ENCODE peak calls at places on chromosome 14, in six cellular contexts. One of them, this sample, is unnamed.

GRCh38 chr14:104886690-104887622 is 21.9 kb downstream of the CEP170B start:
- DNase-seq in H54: no peak
- DNase-seq in GM20000: no peak
- DNase-seq in neural crest cell: no peak
- DNase-seq in NCI-H1092: no peak
- DNase-seq in EL: no peak
- DNase-seq in this sample: peak

GRCh38 chr14:19947413-19948090 is 16.8 kb downstream of the OR4K1 start:
- DNase-seq in neural crest cell: no peak
- DNase-seq in H54: no peak
- DNase-seq in GM20000: no peak
- DNase-seq in NCI-H1092: no peak
- DNase-seq in EL: no peak
- DNase-seq in this sample: no peak

GRCh38 chr14:77026166-77026929 is 2.2 kb downstream of the IRF2BPL start:
- DNase-seq in GM20000: peak
- DNase-seq in H54: no peak
- DNase-seq in EL: peak
- DNase-seq in neural crest cell: no peak
- DNase-seq in NCI-H1092: no peak
- DNase-seq in this sample: peak

GRCh38 chr14:55819610-55820304 is 239.8 kb downstream of the KTN1 start:
- DNase-seq in NCI-H1092: no peak
- DNase-seq in GM20000: peak
- DNase-seq in H54: no peak
- DNase-seq in EL: no peak
- DNase-seq in neural crest cell: no peak
- DNase-seq in this sample: no peak

GRCh38 chr14:34034447-34035176 is 83.7 kb upstream of the EGLN3 start:
- DNase-seq in NCI-H1092: no peak
- DNase-seq in H54: no peak
- DNase-seq in GM20000: no peak
- DNase-seq in neural crest cell: no peak
- DNase-seq in EL: no peak
- DNase-seq in this sample: no peak

GRCh38 chr14:90979451-90979850 is 81.0 kb downstream of the RPS6KA5 start:
- DNase-seq in H54: no peak
- DNase-seq in EL: no peak
- DNase-seq in NCI-H1092: no peak
- DNase-seq in GM20000: no peak
- DNase-seq in neural crest cell: no peak
- DNase-seq in this sample: no peak

GRCh38 chr14:43877351-43877900 is 629.7 kb downstream of the FSCB start:
- DNase-seq in EL: no peak
- DNase-seq in NCI-H1092: no peak
- DNase-seq in H54: no peak
- DNase-seq in neural crest cell: no peak
- DNase-seq in GM20000: no peak
- DNase-seq in this sample: no peak

GRCh38 chr14:75418779-75419768 is 8.7 kb upstream of the JDP2 start:
- DNase-seq in GM20000: peak
- DNase-seq in neural crest cell: no peak
- DNase-seq in NCI-H1092: no peak
- DNase-seq in EL: no peak
- DNase-seq in H54: no peak
- DNase-seq in this sample: no peak

GRCh38 chr14:89232366-89233070 is 184.5 kb downstream of the FOXN3 start:
- DNase-seq in H54: no peak
- DNase-seq in EL: no peak
- DNase-seq in NCI-H1092: no peak
- DNase-seq in GM20000: no peak
- DNase-seq in neural crest cell: no peak
- DNase-seq in this sample: no peak

GRCh38 chr14:75389679-75390078 is 38.1 kb upstream of the JDP2 start:
- DNase-seq in EL: peak
- DNase-seq in neural crest cell: no peak
- DNase-seq in GM20000: no peak
- DNase-seq in H54: no peak
- DNase-seq in NCI-H1092: no peak
- DNase-seq in this sample: no peak

GRCh38 chr14:75277000-75277795 is 1.4 kb upstream of the FOS start:
- DNase-seq in NCI-H1092: peak
- DNase-seq in GM20000: peak
- DNase-seq in H54: no peak
- DNase-seq in neural crest cell: peak
- DNase-seq in EL: peak
- DNase-seq in this sample: peak

GRCh38 chr14:55794655-55795583 is 214.9 kb downstream of the KTN1 start:
- DNase-seq in GM20000: no peak
- DNase-seq in H54: peak
- DNase-seq in NCI-H1092: no peak
- DNase-seq in EL: peak
- DNase-seq in neural crest cell: no peak
- DNase-seq in this sample: no peak

GRCh38 chr14:93999573-93999972 is 2.5 kb downstream of the CCDC197 start:
- DNase-seq in NCI-H1092: no peak
- DNase-seq in EL: no peak
- DNase-seq in H54: no peak
- DNase-seq in neural crest cell: no peak
- DNase-seq in GM20000: no peak
- DNase-seq in this sample: peak

GRCh38 chr14:101481557-101481956 is 79.7 kb upstream of the DIO3 start:
- DNase-seq in GM20000: no peak
- DNase-seq in EL: no peak
- DNase-seq in H54: no peak
- DNase-seq in neural crest cell: no peak
- DNase-seq in NCI-H1092: no peak
- DNase-seq in this sample: peak

GRCh38 chr14:105086833-105087307 is 21.6 kb upstream of the GPR132 start:
- DNase-seq in NCI-H1092: no peak
- DNase-seq in neural crest cell: peak
- DNase-seq in GM20000: peak
- DNase-seq in H54: peak
- DNase-seq in EL: peak
- DNase-seq in this sample: peak

GRCh38 chr14:89455412-89455811 is 38.4 kb upstream of the FOXN3 start:
- DNase-seq in EL: no peak
- DNase-seq in GM20000: no peak
- DNase-seq in H54: no peak
- DNase-seq in NCI-H1092: no peak
- DNase-seq in neural crest cell: no peak
- DNase-seq in this sample: no peak

GRCh38 chr14:71395151-71395604 is 487.9 kb downstream of the PCNX1 start:
- DNase-seq in H54: no peak
- DNase-seq in NCI-H1092: no peak
- DNase-seq in EL: no peak
- DNase-seq in GM20000: no peak
- DNase-seq in neural crest cell: no peak
- DNase-seq in this sample: no peak

GRCh38 chr14:60905930-60906329 is 74.9 kb downstream of the TRMT5 start:
- DNase-seq in NCI-H1092: no peak
- DNase-seq in GM20000: no peak
- DNase-seq in H54: no peak
- DNase-seq in neural crest cell: no peak
- DNase-seq in EL: no peak
- DNase-seq in this sample: no peak

GRCh38 chr14:32821989-32822653 is 116.6 kb upstream of the NPAS3 start:
- DNase-seq in neural crest cell: no peak
- DNase-seq in EL: no peak
- DNase-seq in H54: no peak
- DNase-seq in NCI-H1092: no peak
- DNase-seq in GM20000: no peak
- DNase-seq in this sample: no peak

GRCh38 chr14:25111061-25111601 is 61.2 kb upstream of the STXBP6 start:
- DNase-seq in EL: peak
- DNase-seq in H54: no peak
- DNase-seq in GM20000: no peak
- DNase-seq in NCI-H1092: no peak
- DNase-seq in neural crest cell: no peak
- DNase-seq in this sample: no peak

GRCh38 chr14:81889529-81889928 is 355.9 kb upstream of the SEL1L start:
- DNase-seq in GM20000: no peak
- DNase-seq in H54: no peak
- DNase-seq in NCI-H1092: no peak
- DNase-seq in EL: no peak
- DNase-seq in neural crest cell: no peak
- DNase-seq in this sample: no peak

GRCh38 chr14:59325906-59326305 is 137.4 kb downstream of the DAAM1 start:
- DNase-seq in GM20000: no peak
- DNase-seq in H54: no peak
- DNase-seq in EL: no peak
- DNase-seq in neural crest cell: no peak
- DNase-seq in NCI-H1092: no peak
- DNase-seq in this sample: no peak

GRCh38 chr14:99575043-99576023 is 28.7 kb downstream of the CCDC85C start:
- DNase-seq in EL: peak
- DNase-seq in neural crest cell: no peak
- DNase-seq in NCI-H1092: peak
- DNase-seq in H54: peak
- DNase-seq in GM20000: no peak
- DNase-seq in this sample: no peak

GRCh38 chr14:30242742-30243141 is 315.1 kb upstream of the PRKD1 start:
- DNase-seq in NCI-H1092: no peak
- DNase-seq in H54: no peak
- DNase-seq in GM20000: no peak
- DNase-seq in EL: no peak
- DNase-seq in neural crest cell: no peak
- DNase-seq in this sample: no peak

GRCh38 chr14:105085766-105086165 is 20.5 kb upstream of the GPR132 start:
- DNase-seq in H54: no peak
- DNase-seq in EL: no peak
- DNase-seq in neural crest cell: no peak
- DNase-seq in GM20000: peak
- DNase-seq in NCI-H1092: no peak
- DNase-seq in this sample: no peak

GRCh38 chr14:38762845-38763244 is 340.2 kb downstream of the SEC23A start:
- DNase-seq in GM20000: no peak
- DNase-seq in neural crest cell: no peak
- DNase-seq in EL: no peak
- DNase-seq in H54: no peak
- DNase-seq in NCI-H1092: no peak
- DNase-seq in this sample: no peak

GRCh38 chr14:55780156-55780946 is 200.3 kb downstream of the KTN1 start:
- DNase-seq in NCI-H1092: no peak
- DNase-seq in EL: peak
- DNase-seq in neural crest cell: no peak
- DNase-seq in H54: peak
- DNase-seq in GM20000: no peak
- DNase-seq in this sample: peak

GRCh38 chr14:90518941-90519256 is 122.1 kb downstream of the CALM1 start:
- DNase-seq in GM20000: peak
- DNase-seq in EL: peak
- DNase-seq in NCI-H1092: no peak
- DNase-seq in H54: peak
- DNase-seq in neural crest cell: no peak
- DNase-seq in this sample: no peak

GRCh38 chr14:58298477-58298879 is at the start of gene ARID4A:
- DNase-seq in neural crest cell: peak
- DNase-seq in NCI-H1092: no peak
- DNase-seq in EL: no peak
- DNase-seq in GM20000: no peak
- DNase-seq in H54: no peak
- DNase-seq in this sample: peak

GRCh38 chr14:106228541-106229158 is 702.3 kb downstream of the TMEM121 start:
- DNase-seq in NCI-H1092: no peak
- DNase-seq in H54: no peak
- DNase-seq in GM20000: no peak
- DNase-seq in neural crest cell: no peak
- DNase-seq in EL: no peak
- DNase-seq in this sample: no peak

GRCh38 chr14:77459072-77459723 is 1.3 kb downstream of the AHSA1 start:
- DNase-seq in NCI-H1092: peak
- DNase-seq in GM20000: peak
- DNase-seq in EL: peak
- DNase-seq in neural crest cell: peak
- DNase-seq in H54: no peak
- DNase-seq in this sample: peak

This sample was measured in psoas muscle.